ENCODE peak calls at places on chromosomes 12 and 14, in eight cellular contexts. M is CD4-positive, alpha-beta T cell; F is activated naive CD8-positive, alpha-beta T cell treated with anti-CD3 and anti-CD28 coated beads, Interleukin-2, amount 10 ng/mL, durations not matched to agents 7 days and 5 days; X is HTR-8/SVneo; C is RPMI7951; G is naive B cell; H is mesothelial cell of epicardium; Y is stimulated activated effector memory CD8-positive, alpha-beta T cell treated with anti-CD3 and anti-CD28 coated beads, Interleukin-12 subunit alpha, Interleukin-12 subunit beta, amount 100 ng/mL, for 72 hours. V is an unnamed sample.

GRCh38 chr12:2856051-2856450 is 788 bp downstream of the TEX52 start:
- DNase-seq in M (no peak), F (no peak), X (no peak), C (no peak), G (no peak), H (no peak), Y (no peak), V (no peak)

GRCh38 chr14:35416108-35416750 is 11.7 kb upstream of the NFKBIA start:
- DNase-seq in M (no peak), F (peak), X (peak), C (no peak), G (no peak), H (no peak), Y (peak), V (no peak)

GRCh38 chr12:76713130-76713529 is 50.8 kb upstream of the ZDHHC17 start:
- DNase-seq in M (no peak), F (no peak), X (peak), C (peak), G (no peak), H (no peak), Y (no peak), V (no peak)

GRCh38 chr14:54669759-54670630 is 103.1 kb downstream of the SAMD4A start:
- DNase-seq in M (no peak), F (peak), X (peak), C (peak), G (no peak), H (no peak), Y (peak), V (no peak)

GRCh38 chr14:51507556-51508511 is 143.9 kb upstream of the FRMD6 start:
- DNase-seq in M (no peak), F (no peak), X (no peak), C (peak), G (no peak), H (peak), Y (no peak), V (peak)

GRCh38 chr14:32370720-32371119 is 41.6 kb downstream of the AKAP6 start:
- DNase-seq in M (no peak), F (no peak), X (peak), C (peak), G (no peak), H (no peak), Y (no peak), V (no peak)

GRCh38 chr12:52032431-52032796 is 18.8 kb upstream of the NR4A1 start:
- DNase-seq in M (no peak), F (no peak), X (no peak), C (peak), G (peak), H (no peak), Y (no peak), V (no peak)

GRCh38 chr12:116024769-116025168 is 252.7 kb downstream of the MED13L start:
- DNase-seq in M (no peak), F (no peak), X (no peak), C (no peak), G (no peak), H (no peak), Y (no peak), V (no peak)

GRCh38 chr12:47903151-47903611 is 1.6 kb downstream of the VDR start:
- DNase-seq in M (no peak), F (no peak), X (no peak), C (peak), G (no peak), H (no peak), Y (no peak), V (no peak)

GRCh38 chr12:122082621-122083356 is 4.2 kb downstream of the MLXIP start:
- DNase-seq in M (no peak), F (no peak), X (no peak), C (no peak), G (no peak), H (no peak), Y (no peak), V (no peak)

GRCh38 chr14:74488788-74489397 is 4.2 kb downstream of the NPC2 start:
- DNase-seq in M (no peak), F (no peak), X (peak), C (peak), G (no peak), H (no peak), Y (no peak), V (no peak)

GRCh38 chr12:108691995-108692808 is 39.1 kb downstream of the CORO1C start:
- DNase-seq in M (no peak), F (peak), X (no peak), C (no peak), G (no peak), H (no peak), Y (peak), V (no peak)

GRCh38 chr12:70661762-70662161 is 24.5 kb upstream of the PTPRB start:
- DNase-seq in M (no peak), F (no peak), X (peak), C (peak), G (no peak), H (no peak), Y (no peak), V (no peak)

GRCh38 chr12:84455598-84455997 is 457.0 kb downstream of the SLC6A15 start:
- DNase-seq in M (no peak), F (no peak), X (no peak), C (no peak), G (no peak), H (no peak), Y (no peak), V (no peak)

GRCh38 chr12:129659927-129660326 is 243.9 kb downstream of the TMEM132D start:
- DNase-seq in M (no peak), F (no peak), X (no peak), C (peak), G (no peak), H (no peak), Y (no peak), V (no peak)

GRCh38 chr14:99745307-99745951 is 47.8 kb upstream of the EML1 start:
- DNase-seq in M (no peak), F (no peak), X (no peak), C (peak), G (no peak), H (no peak), Y (no peak), V (no peak)

GRCh38 chr14:89701079-89702043 is 253.2 kb downstream of the EFCAB11 start:
- DNase-seq in M (peak), F (peak), X (peak), C (peak), G (peak), H (peak), Y (peak), V (peak)

GRCh38 chr12:67477682-67478265 is 170.8 kb upstream of the DYRK2 start:
- DNase-seq in M (no peak), F (no peak), X (no peak), C (no peak), G (no peak), H (no peak), Y (no peak), V (peak)

GRCh38 chr14:75554482-75554881 is 23.9 kb upstream of the FLVCR2 start:
- DNase-seq in M (no peak), F (no peak), X (no peak), C (peak), G (no peak), H (no peak), Y (no peak), V (no peak)

GRCh38 chr14:89369656-89370055 is 47.4 kb downstream of the FOXN3 start:
- DNase-seq in M (no peak), F (no peak), X (no peak), C (no peak), G (no peak), H (no peak), Y (no peak), V (no peak)

GRCh38 chr12:128069359-128069997 is 197.5 kb upstream of the TMEM132C start:
- DNase-seq in M (no peak), F (no peak), X (peak), C (peak), G (no peak), H (no peak), Y (no peak), V (peak)

GRCh38 chr14:95835331-95835730 is 41.3 kb upstream of the TUNAR start:
- DNase-seq in M (no peak), F (no peak), X (no peak), C (peak), G (no peak), H (no peak), Y (no peak), V (no peak)

GRCh38 chr14:63664143-63664460 is 22.4 kb upstream of the WDR89 start:
- DNase-seq in M (no peak), F (no peak), X (no peak), C (no peak), G (no peak), H (no peak), Y (no peak), V (no peak)

GRCh38 chr14:35628989-35629388 is 95.0 kb downstream of the INSM2 start:
- DNase-seq in M (no peak), F (no peak), X (no peak), C (peak), G (no peak), H (no peak), Y (no peak), V (no peak)

GRCh38 chr14:20998674-20999366 is at the start of gene SLC39A2:
- DNase-seq in M (no peak), F (no peak), X (no peak), C (peak), G (no peak), H (no peak), Y (no peak), V (no peak)

GRCh38 chr14:80212025-80212402 is 710 bp upstream of the DIO2 start:
- DNase-seq in M (no peak), F (no peak), X (no peak), C (peak), G (no peak), H (no peak), Y (no peak), V (no peak)

GRCh38 chr12:80293347-80293746 is 150.7 kb upstream of the PTPRQ start:
- DNase-seq in M (no peak), F (no peak), X (no peak), C (no peak), G (no peak), H (no peak), Y (no peak), V (no peak)

GRCh38 chr12:50059440-50060119 is 2.2 kb downstream of the ASIC1 start:
- DNase-seq in M (no peak), F (peak), X (no peak), C (no peak), G (no peak), H (no peak), Y (peak), V (no peak)

GRCh38 chr14:67168110-67168441 is 21.2 kb upstream of the GARIN2 start:
- DNase-seq in M (no peak), F (no peak), X (no peak), C (no peak), G (no peak), H (no peak), Y (no peak), V (no peak)

GRCh38 chr14:64721899-64722298 is 17.7 kb downstream of the PLEKHG3 start:
- DNase-seq in M (no peak), F (no peak), X (no peak), C (no peak), G (no peak), H (no peak), Y (no peak), V (no peak)

GRCh38 chr14:100440758-100441203 is 117.6 kb downstream of the SLC25A47 start:
- DNase-seq in M (no peak), F (no peak), X (no peak), C (no peak), G (no peak), H (no peak), Y (no peak), V (no peak)